ENCODE peak calls at places on chromosomes 4 and X, in nine cellular contexts. F, V, H, C, T, R, J, P and E are unnamed samples. For H3K27me3, the result is how much of the 10 kb centered on the place peaks cover.

GRCh38 chr4:147246096-147246495 is 234.8 kb upstream of the EDNRA start:
- DNase-seq in F (peak), V (no peak), H (no peak), C (no peak), T (no peak), R (no peak), J (no peak), P (no peak), E (no peak)

GRCh38 chr4:109094061-109094460 is 208.4 kb downstream of the COL25A1 start:
- DNase-seq in F (no peak), V (no peak), H (no peak), C (no peak), T (no peak), R (no peak), J (no peak), P (no peak), E (no peak)

GRCh38 chrX:37779857-37780256 is at the start of gene CYBB:
- DNase-seq in F (no peak), V (no peak), H (no peak), C (no peak), T (no peak), R (no peak), J (no peak), P (no peak), E (no peak)

GRCh38 chrX:46279925-46280313 is 265.3 kb downstream of the ZNF674 start:
- DNase-seq in F (peak), V (no peak), H (no peak), C (no peak), T (no peak), R (peak), J (no peak), P (no peak), E (no peak)

GRCh38 chr4:90445380-90445779 is 318.2 kb downstream of the CCSER1 start:
- DNase-seq in F (peak), V (no peak), H (no peak), C (no peak), T (no peak), R (peak), J (no peak), P (no peak), E (no peak)

GRCh38 chrX:46209037-46209436 is 336.2 kb downstream of the ZNF674 start:
- DNase-seq in F (peak), V (no peak), H (no peak), C (no peak), T (no peak), R (no peak), J (no peak), P (no peak), E (no peak)

GRCh38 chr4:82901129-82901718 is 689 bp downstream of the THAP9 start:
- DNase-seq in F (no peak), V (no peak), H (no peak), C (no peak), T (no peak), R (no peak), J (no peak), P (no peak), E (no peak)

GRCh38 chr4:10140866-10141759 is 24.5 kb upstream of the WDR1 start:
- DNase-seq in F (no peak), V (no peak), H (no peak), C (no peak), T (no peak), R (no peak), J (no peak), P (no peak), E (no peak)

GRCh38 chr4:116020141-116020722 is 906.8 kb upstream of the NDST4 start:
- DNase-seq in F (no peak), V (no peak), H (no peak), C (no peak), T (no peak), R (no peak), J (no peak), P (no peak), E (no peak)

GRCh38 chr4:140718240-140718639 is 37.9 kb downstream of the TBC1D9 start:
- DNase-seq in F (peak), V (no peak), H (no peak), C (no peak), T (no peak), R (no peak), J (no peak), P (no peak), E (no peak)

GRCh38 chr4:1571165-1571908 is 112.8 kb downstream of the FAM53A start:
- DNase-seq in F (no peak), V (no peak), H (peak), C (no peak), T (no peak), R (no peak), J (no peak), P (no peak), E (peak)

GRCh38 chr4:89069481-89069880 is 12.5 kb upstream of the FAM13A start:
- DNase-seq in F (no peak), V (no peak), H (no peak), C (no peak), T (no peak), R (no peak), J (peak), P (no peak), E (no peak)

GRCh38 chrX:123846598-123847038 is 13.2 kb upstream of the XIAP start:
- DNase-seq in F (no peak), V (no peak), H (no peak), C (no peak), T (no peak), R (peak), J (no peak), P (no peak), E (no peak)

GRCh38 chrX:40422021-40422420 is 158.7 kb upstream of the ATP6AP2 start:
- DNase-seq in F (no peak), V (no peak), H (no peak), C (no peak), T (no peak), R (no peak), J (no peak), P (no peak), E (no peak)

GRCh38 chr4:47703964-47704363 is 133.9 kb downstream of the CORIN start:
- DNase-seq in F (peak), V (no peak), H (no peak), C (no peak), T (no peak), R (no peak), J (no peak), P (no peak), E (no peak)

GRCh38 chr4:165514739-165515138 is 135.9 kb downstream of the CPE start:
- DNase-seq in F (no peak), V (no peak), H (no peak), C (no peak), T (no peak), R (no peak), J (no peak), P (no peak), E (no peak)

GRCh38 chr4:168304744-168305459 is 13.7 kb downstream of the DDX60 start:
- DNase-seq in F (no peak), V (no peak), H (no peak), C (no peak), T (no peak), R (peak), J (no peak), P (no peak), E (no peak)

GRCh38 chr4:100430441-100430840 is 87.4 kb downstream of the EMCN start:
- DNase-seq in F (peak), V (no peak), H (no peak), C (no peak), T (no peak), R (no peak), J (no peak), P (no peak), E (no peak)

GRCh38 chrX:9873952-9874351 is 87.7 kb downstream of the SHROOM2 start:
- DNase-seq in F (peak), V (no peak), H (no peak), C (no peak), T (peak), R (peak), J (no peak), P (no peak), E (peak)

GRCh38 chr4:186134254-186134653 is 29.8 kb downstream of the FAM149A start:
- DNase-seq in F (no peak), V (no peak), H (no peak), C (no peak), T (no peak), R (no peak), J (peak), P (no peak), E (no peak)

GRCh38 chrX:54615109-54615508 is 85.1 kb downstream of the GNL3L start:
- DNase-seq in F (no peak), V (no peak), H (no peak), C (no peak), T (no peak), R (no peak), J (no peak), P (no peak), E (no peak)

GRCh38 chrX:46551494-46552128 is 6.4 kb upstream of the ZNF674 start:
- DNase-seq in F (peak), V (no peak), H (no peak), C (no peak), T (no peak), R (peak), J (no peak), P (no peak), E (no peak)

GRCh38 chr4:6703786-6704185 is 5.9 kb downstream of the MRFAP1L1 start:
- DNase-seq in F (no peak), V (no peak), H (no peak), C (no peak), T (no peak), R (no peak), J (no peak), P (no peak), E (no peak)

GRCh38 chr4:18247189-18247588 is 225.6 kb upstream of the LCORL start:
- DNase-seq in F (no peak), V (no peak), H (no peak), C (no peak), T (no peak), R (no peak), J (no peak), P (no peak), E (no peak)

GRCh38 chrX:29728639-29729038 is 486.7 kb upstream of the MAGEB2 start:
- DNase-seq in F (no peak), V (no peak), H (no peak), C (no peak), T (no peak), R (no peak), J (no peak), P (no peak), E (no peak)

GRCh38 chr4:147596377-147596776 is 20.8 kb upstream of the TMEM184C start:
- DNase-seq in F (peak), V (no peak), H (no peak), C (no peak), T (no peak), R (peak), J (no peak), P (no peak), E (no peak)

GRCh38 chr4:81635128-81635527 is 163.4 kb upstream of the RASGEF1B start:
- DNase-seq in F (no peak), V (no peak), H (no peak), C (no peak), T (no peak), R (no peak), J (no peak), P (no peak), E (no peak)

GRCh38 chr4:107423677-107424405 is 296.2 kb downstream of the PAPSS1 start:
- DNase-seq in F (no peak), V (no peak), H (no peak), C (no peak), T (no peak), R (no peak), J (no peak), P (no peak), E (no peak)

GRCh38 chrX:17527135-17527701 is 152.2 kb downstream of the NHS start:
- DNase-seq in F (no peak), V (no peak), H (peak), C (peak), T (no peak), R (peak), J (no peak), P (no peak), E (peak)

GRCh38 chrX:17860179-17860780 is 818 bp downstream of the RAI2 start:
- DNase-seq in F (no peak), V (no peak), H (peak), C (peak), T (peak), R (no peak), J (no peak), P (no peak), E (no peak)

GRCh38 chr4:25818293-25819240 is 44.2 kb downstream of the SEL1L3 start:
- DNase-seq in F (no peak), V (no peak), H (no peak), C (no peak), T (peak), R (peak), J (no peak), P (no peak), E (no peak)

GRCh38 chr4:173301518-173302201 is 32.5 kb downstream of the HMGB2 start:
- DNase-seq in F (peak), V (no peak), H (no peak), C (no peak), T (no peak), R (peak), J (no peak), P (no peak), E (no peak)

GRCh38 chrX:15998350-15998749 is 125.0 kb upstream of the GRPR start:
- DNase-seq in F (no peak), V (no peak), H (no peak), C (no peak), T (no peak), R (no peak), J (no peak), P (no peak), E (no peak)

GRCh38 chr4:141021397-141022194 is 111.7 kb downstream of the RNF150 start:
- DNase-seq in F (no peak), V (no peak), H (no peak), C (no peak), T (no peak), R (no peak), J (no peak), P (no peak), E (no peak)

GRCh38 chr4:162988530-162988929 is 178.2 kb downstream of the NAF1 start:
- DNase-seq in F (no peak), V (no peak), H (no peak), C (no peak), T (no peak), R (no peak), J (no peak), P (no peak), E (no peak)

GRCh38 chrX:72201836-72202536 is 20.4 kb downstream of the PIN4 start:
- DNase-seq in F (peak), V (no peak), H (no peak), C (no peak), T (no peak), R (peak), J (no peak), P (no peak), E (no peak)

GRCh38 chrX:132071260-132071659 is 48.2 kb downstream of the STK26 start:
- DNase-seq in F (peak), V (no peak), H (no peak), C (no peak), T (no peak), R (peak), J (no peak), P (no peak), E (no peak)
- TF ChIP-seq CTCF in F (peak), V (no peak), H (peak), C (peak), T (peak), R (peak), J (no peak), P (peak), E (peak)

GRCh38 chr4:176376032-176376614 is 56.4 kb downstream of the SPCS3 start:
- DNase-seq in F (peak), V (no peak), H (no peak), C (no peak), T (no peak), R (peak), J (no peak), P (no peak), E (no peak)
- H3K27me3 ChIP-seq in F (under half), V (under half), H (under half), C (under half), T (under half), R (under half), J (under half), P (under half), E (under half)

GRCh38 chrX:43962636-43963035 is 10.6 kb downstream of the NDP start:
- DNase-seq in F (no peak), V (no peak), H (no peak), C (no peak), T (peak), R (no peak), J (no peak), P (no peak), E (no peak)

GRCh38 chrX:43964936-43965335 is 8.3 kb downstream of the NDP start:
- DNase-seq in F (no peak), V (no peak), H (no peak), C (no peak), T (no peak), R (peak), J (no peak), P (no peak), E (no peak)

GRCh38 chrX:43958529-43958928 is 14.7 kb downstream of the NDP start:
- DNase-seq in F (peak), V (no peak), H (no peak), C (no peak), T (peak), R (peak), J (peak), P (no peak), E (no peak)

GRCh38 chrX:43963726-43964125 is 9.5 kb downstream of the NDP start:
- DNase-seq in F (no peak), V (no peak), H (no peak), C (no peak), T (peak), R (no peak), J (no peak), P (no peak), E (no peak)

DNA sequence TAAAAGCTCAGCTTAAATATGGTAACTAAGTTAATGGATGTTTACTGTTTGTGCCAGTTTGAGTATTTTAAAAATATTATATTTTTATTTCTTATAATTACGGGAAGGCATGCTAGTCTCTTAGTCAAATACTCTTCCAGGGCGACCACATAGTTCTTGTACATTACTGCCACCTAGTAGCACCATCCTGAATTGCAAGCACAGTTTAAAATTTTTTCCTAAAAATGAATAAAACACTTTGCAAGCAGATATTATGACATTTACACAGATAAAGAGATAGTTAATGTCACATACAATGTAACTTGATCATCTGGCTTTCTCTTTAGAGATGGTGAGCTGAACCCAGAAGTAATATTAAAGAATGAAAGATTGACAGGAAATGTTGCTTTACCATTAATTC is 11.5 kb downstream of the NDP start:
- DNase-seq in F (peak), V (no peak), H (no peak), C (no peak), T (no peak), R (peak), J (no peak), P (no peak), E (no peak)
- TF ChIP-seq CTCF in F (peak), V (no peak), H (peak), C (no peak), T (peak), R (peak), J (no peak), P (no peak), E (no peak)

GRCh38 chr4:126081336-126081735 is 766.6 kb downstream of the FAT4 start:
- DNase-seq in F (peak), V (no peak), H (no peak), C (no peak), T (no peak), R (no peak), J (no peak), P (no peak), E (no peak)
- H3K27me3 ChIP-seq in F (under half), V (under half), H (under half), C (under half), T (under half), R (under half), J (under half), P (under half), E (under half)

DNA sequence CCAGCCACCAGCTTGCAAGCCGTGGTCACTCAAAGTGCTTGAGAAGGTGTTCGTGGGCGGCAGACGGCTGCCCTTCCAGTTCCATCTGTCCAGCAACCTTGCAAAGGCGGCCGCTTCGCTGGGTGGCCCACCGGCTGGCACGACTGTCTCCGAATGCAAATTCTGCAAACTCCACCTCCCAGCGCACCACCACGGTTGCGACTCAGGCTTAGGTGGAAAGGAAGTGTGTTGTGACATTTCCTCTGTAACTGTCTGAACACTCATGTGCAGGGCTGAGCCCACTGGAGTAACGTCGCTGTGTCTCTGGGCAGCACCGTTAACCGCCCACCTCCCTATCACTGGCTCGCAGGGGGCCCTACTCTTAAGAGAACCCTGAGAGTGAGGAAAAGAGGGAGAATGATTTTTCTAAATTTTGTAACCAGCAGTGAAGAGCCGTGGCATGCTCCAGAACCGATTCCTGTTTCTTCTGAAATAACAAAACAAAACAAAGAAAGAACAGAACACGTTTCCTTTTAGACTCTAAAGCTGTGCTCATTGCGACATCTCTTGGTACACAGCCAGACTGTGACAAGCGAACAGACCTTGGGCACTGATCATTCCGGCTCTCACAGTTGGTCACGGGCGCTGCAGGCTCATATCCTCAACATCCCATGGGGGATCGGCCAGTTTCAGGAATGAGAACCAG is at the start of gene P2RY8:
- DNase-seq in F (peak), V (peak), H (peak), C (peak), T (no peak), R (peak), J (peak), P (no peak), E (peak)
- TF ChIP-seq CTCF in F (no peak), V (no peak), H (no peak), C (no peak), T (no peak), R (no peak), J (peak), P (no peak), E (no peak)

GRCh38 chr4:8155660-8156421 is 2.8 kb downstream of the ABLIM2 start:
- DNase-seq in F (no peak), V (no peak), H (no peak), C (no peak), T (no peak), R (no peak), J (no peak), P (no peak), E (no peak)
- H3K27me3 ChIP-seq in F (under half), V (under half), H (under half), C (under half), T (under half), R (under half), J (under half), P (under half), E (under half)

GRCh38 chr4:22456291-22456690 is 59.6 kb downstream of the ADGRA3 start:
- DNase-seq in F (no peak), V (no peak), H (no peak), C (no peak), T (no peak), R (no peak), J (no peak), P (no peak), E (no peak)
- TF ChIP-seq CTCF in F (no peak), V (no peak), H (no peak), C (no peak), T (no peak), R (no peak), J (no peak), P (no peak), E (no peak)